ENCODE peak calls at places on chromosomes 13 and 19, in nine cellular contexts. B is AG04449; O is EL; G is esophagus squamous epithelium; Z is NCI-H187; W is stimulated activated CD4-positive, alpha-beta T cell treated with anti-CD3 and anti-CD28 coated beads, Interleukin-15, amount 100 ng/mL, for 24 hours; V is HFF-Myc; I is epithelial cell of esophagus; Y is memory B cell. N is an unnamed sample.

GRCh38 chr13:24167666-24168391 is 7.3 kb downstream of the SPATA13 start:
- DNase-seq in B (no peak), O (no peak), G (no peak), Z (no peak), W (no peak), V (no peak), I (no peak), Y (no peak), N (no peak)

GRCh38 chr19:19550454-19550842 is 12.4 kb downstream of the CILP2 start:
- DNase-seq in B (no peak), O (peak), G (no peak), Z (no peak), W (no peak), V (no peak), I (no peak), Y (no peak), N (no peak)

GRCh38 chr13:113141591-113141950 is 16.9 kb upstream of the PROZ start:
- DNase-seq in B (no peak), O (no peak), G (no peak), Z (no peak), W (no peak), V (no peak), I (no peak), Y (no peak), N (no peak)

GRCh38 chr19:2043864-2044708 is 7.0 kb downstream of the MKNK2 start:
- DNase-seq in B (no peak), O (no peak), G (no peak), Z (no peak), W (no peak), V (no peak), I (no peak), Y (peak), N (no peak)

GRCh38 chr13:40096357-40096911 is 441.0 kb downstream of the COG6 start:
- DNase-seq in B (no peak), O (no peak), G (no peak), Z (no peak), W (peak), V (no peak), I (no peak), Y (no peak), N (no peak)

GRCh38 chr13:107043016-107043957 is 475.4 kb upstream of the ARGLU1 start:
- DNase-seq in B (no peak), O (peak), G (no peak), Z (no peak), W (no peak), V (no peak), I (no peak), Y (no peak), N (peak)

GRCh38 chr13:99307648-99308339 is 595 bp upstream of the GPR183 start:
- DNase-seq in B (peak), O (peak), G (no peak), Z (no peak), W (peak), V (no peak), I (peak), Y (no peak), N (no peak)

GRCh38 chr13:31056650-31057275 is 104.9 kb downstream of the HSPH1 start:
- DNase-seq in B (no peak), O (peak), G (no peak), Z (no peak), W (no peak), V (peak), I (no peak), Y (no peak), N (no peak)

GRCh38 chr19:55809381-55810058 is 22.3 kb downstream of the NLRP11 start:
- DNase-seq in B (no peak), O (peak), G (peak), Z (peak), W (peak), V (peak), I (peak), Y (peak), N (no peak)